ENCODE peak calls at places on chromosomes 2 and 18, in four cellular contexts. One of them, this sample, is unnamed.

GRCh38 chr2:160145471-160145870 is 54.6 kb downstream of the ITGB6 start:
- DNase-seq in MM.1S: peak
- DNase-seq in OCI-LY7: peak
- DNase-seq in GM23248: no peak
- DNase-seq in this sample: no peak

GRCh38 chr2:153235516-153235915 is 243.0 kb downstream of the RPRM start:
- DNase-seq in MM.1S: peak
- DNase-seq in OCI-LY7: no peak
- DNase-seq in GM23248: no peak
- DNase-seq in this sample: no peak

GRCh38 chr2:21020031-21020667 is 23.7 kb downstream of the APOB start:
- DNase-seq in MM.1S: no peak
- DNase-seq in OCI-LY7: no peak
- DNase-seq in GM23248: no peak
- DNase-seq in this sample: no peak

GRCh38 chr18:51614967-51615571 is 417.6 kb upstream of the MEX3C start:
- DNase-seq in MM.1S: no peak
- DNase-seq in OCI-LY7: no peak
- DNase-seq in GM23248: no peak
- DNase-seq in this sample: no peak

GRCh38 chr2:240586919-240587800 is 626 bp downstream of the CAPN10 start:
- DNase-seq in MM.1S: peak
- DNase-seq in OCI-LY7: peak
- DNase-seq in GM23248: peak
- DNase-seq in this sample: peak

GRCh38 chr2:128439231-128440086 is 120.8 kb upstream of the HS6ST1 start:
- DNase-seq in MM.1S: no peak
- DNase-seq in OCI-LY7: no peak
- DNase-seq in GM23248: no peak
- DNase-seq in this sample: no peak

GRCh38 chr2:95333888-95334338 is 36.8 kb downstream of the KCNIP3 start:
- DNase-seq in MM.1S: no peak
- DNase-seq in OCI-LY7: no peak
- DNase-seq in GM23248: peak
- DNase-seq in this sample: no peak

GRCh38 chr2:175807031-175807873 is 194.8 kb downstream of the LNPK start:
- DNase-seq in MM.1S: no peak
- DNase-seq in OCI-LY7: no peak
- DNase-seq in GM23248: peak
- DNase-seq in this sample: no peak

GRCh38 chr18:45782662-45783061 is 42.8 kb upstream of the SIGLEC15 start:
- DNase-seq in MM.1S: no peak
- DNase-seq in OCI-LY7: no peak
- DNase-seq in GM23248: no peak
- DNase-seq in this sample: no peak

GRCh38 chr2:152413228-152414030 is 78.5 kb downstream of the FMNL2 start:
- DNase-seq in MM.1S: no peak
- DNase-seq in OCI-LY7: no peak
- DNase-seq in GM23248: no peak
- DNase-seq in this sample: peak

GRCh38 chr2:28377984-28378678 is 14.5 kb upstream of the FOSL2 start:
- DNase-seq in MM.1S: no peak
- DNase-seq in OCI-LY7: no peak
- DNase-seq in GM23248: no peak
- DNase-seq in this sample: peak

GRCh38 chr2:75100011-75100680 is 99.2 kb downstream of the TACR1 start:
- DNase-seq in MM.1S: no peak
- DNase-seq in OCI-LY7: no peak
- DNase-seq in GM23248: peak
- DNase-seq in this sample: no peak

GRCh38 chr2:128469875-128470274 is 151.2 kb upstream of the HS6ST1 start:
- DNase-seq in MM.1S: no peak
- DNase-seq in OCI-LY7: no peak
- DNase-seq in GM23248: no peak
- DNase-seq in this sample: no peak

GRCh38 chr2:54040250-54040649 is 69.5 kb upstream of the PSME4 start:
- DNase-seq in MM.1S: no peak
- DNase-seq in OCI-LY7: no peak
- DNase-seq in GM23248: peak
- DNase-seq in this sample: no peak

GRCh38 chr2:239293450-239294430 is 107.1 kb downstream of the HDAC4 start:
- DNase-seq in MM.1S: no peak
- DNase-seq in OCI-LY7: no peak
- DNase-seq in GM23248: no peak
- DNase-seq in this sample: peak

GRCh38 chr18:76984193-76985155 is 148.1 kb downstream of the MBP start:
- DNase-seq in MM.1S: no peak
- DNase-seq in OCI-LY7: no peak
- DNase-seq in GM23248: no peak
- DNase-seq in this sample: no peak

GRCh38 chr2:127092306-127092705 is 14.6 kb downstream of the BIN1 start:
- DNase-seq in MM.1S: no peak
- DNase-seq in OCI-LY7: no peak
- DNase-seq in GM23248: no peak
- DNase-seq in this sample: no peak

GRCh38 chr2:96353032-96353561 is 17.5 kb downstream of the NCAPH start:
- DNase-seq in MM.1S: no peak
- DNase-seq in OCI-LY7: no peak
- DNase-seq in GM23248: peak
- DNase-seq in this sample: no peak

GRCh38 chr2:150478206-150478974 is 9.1 kb downstream of the RND3 start:
- DNase-seq in MM.1S: no peak
- DNase-seq in OCI-LY7: no peak
- DNase-seq in GM23248: no peak
- DNase-seq in this sample: peak

GRCh38 chr2:174648896-174649295 is 51.3 kb upstream of the WIPF1 start:
- DNase-seq in MM.1S: no peak
- DNase-seq in OCI-LY7: no peak
- DNase-seq in GM23248: no peak
- DNase-seq in this sample: no peak

GRCh38 chr2:50484371-50484770 is 547.6 kb downstream of the NRXN1 start:
- DNase-seq in MM.1S: no peak
- DNase-seq in OCI-LY7: no peak
- DNase-seq in GM23248: no peak
- DNase-seq in this sample: no peak

GRCh38 chr2:118224144-118224887 is 136.0 kb downstream of the INSIG2 start:
- DNase-seq in MM.1S: peak
- DNase-seq in OCI-LY7: peak
- DNase-seq in GM23248: peak
- DNase-seq in this sample: peak

GRCh38 chr2:190121971-190122370 is 59.4 kb upstream of the MSTN start:
- DNase-seq in MM.1S: peak
- DNase-seq in OCI-LY7: peak
- DNase-seq in GM23248: peak
- DNase-seq in this sample: peak

GRCh38 chr18:6055711-6056110 is 160.4 kb upstream of the TMEM200C start:
- DNase-seq in MM.1S: no peak
- DNase-seq in OCI-LY7: no peak
- DNase-seq in GM23248: peak
- DNase-seq in this sample: no peak

GRCh38 chr2:147600646-147601045 is 244.2 kb upstream of the ACVR2A start:
- DNase-seq in MM.1S: no peak
- DNase-seq in OCI-LY7: no peak
- DNase-seq in GM23248: no peak
- DNase-seq in this sample: no peak

GRCh38 chr18:43680096-43680495 is 402.8 kb upstream of the SYT4 start:
- DNase-seq in MM.1S: no peak
- DNase-seq in OCI-LY7: no peak
- DNase-seq in GM23248: peak
- DNase-seq in this sample: no peak

GRCh38 chr18:12015697-12016062 is 34.4 kb downstream of the IMPA2 start:
- DNase-seq in MM.1S: no peak
- DNase-seq in OCI-LY7: no peak
- DNase-seq in GM23248: peak
- DNase-seq in this sample: no peak

GRCh38 chr2:194346189-194346588 is 1310.8 kb upstream of the SLC39A10 start:
- DNase-seq in MM.1S: no peak
- DNase-seq in OCI-LY7: no peak
- DNase-seq in GM23248: no peak
- DNase-seq in this sample: peak

GRCh38 chr2:142582317-142582716 is 295.1 kb upstream of the KYNU start:
- DNase-seq in MM.1S: no peak
- DNase-seq in OCI-LY7: no peak
- DNase-seq in GM23248: no peak
- DNase-seq in this sample: no peak

GRCh38 chr18:49752095-49752457 is 61.3 kb downstream of the ACAA2 start:
- DNase-seq in MM.1S: no peak
- DNase-seq in OCI-LY7: no peak
- DNase-seq in GM23248: no peak
- DNase-seq in this sample: no peak

GRCh38 chr2:216490061-216490460 is 8.6 kb upstream of the RPL37A start:
- DNase-seq in MM.1S: no peak
- DNase-seq in OCI-LY7: no peak
- DNase-seq in GM23248: peak
- DNase-seq in this sample: no peak

GRCh38 chr2:32680937-32681336 is 53.1 kb downstream of the TTC27 start:
- DNase-seq in MM.1S: no peak
- DNase-seq in OCI-LY7: no peak
- DNase-seq in GM23248: peak
- DNase-seq in this sample: peak

GRCh38 chr2:144166743-144167142 is 353.2 kb downstream of the ZEB2 start:
- DNase-seq in MM.1S: no peak
- DNase-seq in OCI-LY7: no peak
- DNase-seq in GM23248: no peak
- DNase-seq in this sample: no peak

GRCh38 chr2:18455256-18455862 is 105.1 kb downstream of the RDH14 start:
- DNase-seq in MM.1S: no peak
- DNase-seq in OCI-LY7: no peak
- DNase-seq in GM23248: peak
- DNase-seq in this sample: peak

GRCh38 chr2:33240178-33240577 is 236.3 kb upstream of the RASGRP3 start:
- DNase-seq in MM.1S: no peak
- DNase-seq in OCI-LY7: no peak
- DNase-seq in GM23248: no peak
- DNase-seq in this sample: no peak

GRCh38 chr2:226756131-226756530 is 43.5 kb downstream of the IRS1 start:
- DNase-seq in MM.1S: no peak
- DNase-seq in OCI-LY7: no peak
- DNase-seq in GM23248: peak
- DNase-seq in this sample: no peak

GRCh38 chr2:226759768-226760167 is 39.9 kb downstream of the IRS1 start:
- DNase-seq in MM.1S: no peak
- DNase-seq in OCI-LY7: no peak
- DNase-seq in GM23248: no peak
- DNase-seq in this sample: no peak

GRCh38 chr2:226761195-226761583 is 38.4 kb downstream of the IRS1 start:
- DNase-seq in MM.1S: no peak
- DNase-seq in OCI-LY7: no peak
- DNase-seq in GM23248: no peak
- DNase-seq in this sample: no peak

GRCh38 chr2:226760412-226761194 is 39.0 kb downstream of the IRS1 start:
- DNase-seq in MM.1S: no peak
- DNase-seq in OCI-LY7: no peak
- DNase-seq in GM23248: peak
- DNase-seq in this sample: no peak

DNA sequence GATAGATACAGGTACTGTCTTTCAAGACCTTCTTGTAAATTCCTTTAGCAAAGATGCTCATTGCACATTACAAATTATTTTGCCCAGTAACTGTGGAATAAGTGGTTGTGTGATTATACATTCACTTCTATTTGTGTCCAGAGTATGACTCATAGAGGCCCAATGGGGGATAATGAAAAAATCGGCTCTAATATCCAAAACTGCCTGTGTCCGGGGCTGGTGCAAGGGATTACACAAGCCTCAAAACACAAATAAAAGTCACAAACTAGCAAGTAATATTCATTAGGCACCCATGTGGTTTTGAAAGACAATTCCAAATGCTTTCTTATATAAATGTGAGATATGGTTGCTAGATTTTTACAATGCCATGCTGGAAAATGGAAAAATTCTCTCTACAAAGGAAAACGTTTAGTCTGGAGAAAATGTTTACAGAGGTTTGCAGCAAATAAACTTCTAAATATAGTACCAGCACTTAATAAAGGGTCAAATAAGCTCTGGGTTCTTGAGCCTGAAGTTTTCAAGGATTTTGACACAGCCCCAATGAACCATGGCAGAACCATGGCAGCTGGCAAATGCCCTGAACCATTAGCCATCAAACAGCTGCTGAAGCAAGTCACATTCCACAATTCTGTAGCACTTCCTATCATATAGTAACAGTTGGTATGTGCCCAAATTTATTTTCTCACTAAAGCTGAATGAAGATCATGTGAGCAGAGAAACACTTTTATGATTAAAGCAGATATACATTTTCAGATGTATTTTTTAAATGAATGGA is 40.5 kb downstream of the IRS1 start:
- DNase-seq in MM.1S: no peak
- DNase-seq in OCI-LY7: no peak
- DNase-seq in GM23248: peak
- DNase-seq in this sample: no peak
- TF ChIP-seq EZH2phosphoT487 in MM.1S: no peak
- TF ChIP-seq EZH2phosphoT487 in OCI-LY7: no peak
- TF ChIP-seq EZH2phosphoT487 in GM23248: no peak
- TF ChIP-seq EZH2phosphoT487 in this sample: no peak

DNA sequence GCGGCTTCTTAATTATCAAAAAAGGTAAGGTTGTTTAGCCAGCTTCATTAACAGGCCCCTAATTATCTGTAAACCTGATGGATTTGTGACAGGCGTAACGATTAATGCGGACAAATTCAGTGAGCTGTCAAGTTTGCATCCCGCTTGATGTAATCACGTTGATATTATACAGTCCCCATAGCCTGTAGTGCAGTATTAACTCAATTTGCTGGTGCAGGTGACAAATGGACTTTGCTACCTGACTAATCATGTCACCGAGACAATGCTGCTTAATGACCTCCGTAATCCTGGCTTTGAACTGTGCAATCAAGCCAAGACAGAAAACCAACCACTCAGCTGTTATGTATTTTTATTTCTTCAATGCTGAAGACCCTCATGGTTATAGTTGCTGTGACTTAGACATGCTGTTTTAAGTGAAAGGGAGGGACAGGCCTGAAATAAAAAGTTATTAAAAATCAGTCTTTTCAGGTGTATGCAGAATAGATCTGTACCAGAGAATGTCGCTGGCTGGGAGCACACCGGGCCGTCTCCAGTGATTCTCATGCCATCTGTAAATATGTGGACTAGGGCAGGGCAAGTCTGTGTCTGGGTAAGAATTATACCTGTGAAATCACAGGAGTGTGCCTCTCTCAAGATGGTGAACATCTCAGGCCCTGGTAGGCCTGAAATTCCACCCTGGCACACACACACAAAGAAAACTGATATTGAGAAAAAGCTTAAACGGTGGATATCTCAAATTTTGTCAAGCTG is 4.3 kb downstream of the TSHZ1 start:
- DNase-seq in MM.1S: no peak
- DNase-seq in OCI-LY7: no peak
- DNase-seq in GM23248: no peak
- DNase-seq in this sample: no peak
- H3K27ac ChIP-seq in MM.1S: no peak
- H3K27ac ChIP-seq in OCI-LY7: no peak
- H3K27ac ChIP-seq in GM23248: no peak
- H3K27ac ChIP-seq in this sample: no peak

GRCh38 chr2:22958281-22958680 is 426.7 kb upstream of the KLHL29 start:
- DNase-seq in MM.1S: no peak
- DNase-seq in OCI-LY7: no peak
- DNase-seq in GM23248: no peak
- DNase-seq in this sample: no peak
- TF ChIP-seq EZH2phosphoT487 in MM.1S: no peak
- TF ChIP-seq EZH2phosphoT487 in OCI-LY7: no peak
- TF ChIP-seq EZH2phosphoT487 in GM23248: no peak
- TF ChIP-seq EZH2phosphoT487 in this sample: no peak

GRCh38 chr2:120177011-120177621 is 46.1 kb downstream of the TMEM185B start:
- DNase-seq in MM.1S: peak
- DNase-seq in OCI-LY7: peak
- DNase-seq in GM23248: no peak
- DNase-seq in this sample: peak
- H3K27ac ChIP-seq in MM.1S: peak
- H3K27ac ChIP-seq in OCI-LY7: peak
- H3K27ac ChIP-seq in GM23248: no peak
- H3K27ac ChIP-seq in this sample: no peak

This sample was measured in neural progenitor cell.